ENCODE peak calls at places on chromosomes 3 and 15, in seven cellular contexts. A is psoas muscle, I is NCI-H1436 treated with DMSO at 0.1 percent for 48 hours, T is heart left ventricle, K is DMS53, Z is H7, F is AG09319. D is an unnamed sample.

GRCh38 chr3:57803647-57804081 is 47.6 kb downstream of the SLMAP start:
- DNase-seq in T (no peak), K (peak), A (no peak), I (no peak), Z (peak), F (peak), D (no peak)

GRCh38 chr3:124887177-124887995 is at the start of gene ITGB5:
- DNase-seq in T (peak), F (peak), I (no peak), K (peak), A (peak), Z (peak), D (peak)

GRCh38 chr15:30901889-30902288 is 1.8 kb upstream of the FAN1 start:
- DNase-seq in K (no peak), F (no peak), I (no peak), Z (no peak), A (no peak), T (no peak), D (no peak)

GRCh38 chr3:11570789-11571495 is 72.8 kb downstream of the VGLL4 start:
- DNase-seq in A (peak), I (no peak), F (no peak), K (no peak), Z (no peak), T (no peak), D (no peak)

GRCh38 chr3:173410836-173411235 is 13.3 kb downstream of the NLGN1 start:
- DNase-seq in F (no peak), I (peak), A (no peak), T (no peak), Z (no peak), K (peak), D (no peak)

GRCh38 chr3:46154300-46154699 is 53.8 kb downstream of the CCR1 start:
- DNase-seq in A (no peak), K (no peak), I (no peak), F (no peak), Z (no peak), T (no peak), D (no peak)

GRCh38 chr15:43185161-43186002 is at the start of gene CCNDBP1:
- DNase-seq in I (peak), Z (peak), F (peak), A (peak), K (peak), T (peak), D (peak)

GRCh38 chr3:172595648-172596393 is 72.6 kb upstream of the TNFSF10 start:
- DNase-seq in F (no peak), A (no peak), Z (peak), I (peak), K (peak), T (no peak), D (no peak)

GRCh38 chr15:61750271-61751084 is 309.8 kb downstream of the VPS13C start:
- DNase-seq in I (no peak), K (peak), A (no peak), Z (no peak), F (no peak), T (no peak), D (no peak)

GRCh38 chr3:2477635-2478034 is 379.0 kb downstream of the CNTN4 start:
- DNase-seq in F (no peak), Z (no peak), A (no peak), K (no peak), I (no peak), T (no peak), D (no peak)

GRCh38 chr3:61172684-61173083 is 78.6 kb downstream of the FHIT start:
- DNase-seq in F (no peak), I (no peak), Z (peak), K (peak), T (no peak), A (no peak), D (no peak)

GRCh38 chr15:40706121-40706520 is 11.1 kb downstream of the RAD51 start:
- DNase-seq in I (no peak), F (no peak), Z (no peak), A (no peak), T (no peak), K (no peak), D (no peak)

GRCh38 chr15:27324871-27325270 is 353.9 kb downstream of the GABRG3 start:
- DNase-seq in K (no peak), I (no peak), Z (no peak), T (no peak), F (no peak), A (no peak), D (no peak)

GRCh38 chr3:112685435-112685834 is 44.5 kb upstream of the CCDC80 start:
- DNase-seq in I (no peak), K (no peak), T (no peak), A (no peak), Z (no peak), F (peak), D (no peak)

GRCh38 chr3:55069950-55070349 is 142.1 kb upstream of the LRTM1 start:
- DNase-seq in F (no peak), I (no peak), A (no peak), Z (peak), T (no peak), K (peak), D (no peak)

GRCh38 chr3:171000281-171000680 is 26.2 kb downstream of the SLC2A2 start:
- DNase-seq in F (no peak), T (no peak), A (no peak), K (no peak), Z (no peak), I (no peak), D (no peak)